ENCODE peak calls at places on chromosomes 16 and 17, in four cellular contexts. X is neural progenitor cell, W is upper lobe of right lung, C is NCI-H460. I is an unnamed sample.

GRCh38 chr16:72188512-72188911 is 16.6 kb upstream of the PMFBP1 start:
- DNase-seq in X (no peak), W (no peak), C (no peak), I (no peak)

GRCh38 chr17:6557040-6557438 is 684 bp upstream of the PITPNM3 start:
- DNase-seq in X (no peak), W (no peak), C (no peak), I (no peak)

GRCh38 chr17:77098884-77099545 is 41.8 kb upstream of the SEC14L1 start:
- DNase-seq in X (no peak), W (no peak), C (no peak), I (peak)

GRCh38 chr17:83019376-83019775 is 60.0 kb upstream of the METRNL start:
- DNase-seq in X (no peak), W (no peak), C (no peak), I (no peak)

GRCh38 chr16:88464447-88465318 is 11.6 kb downstream of the ZFPM1 start:
- DNase-seq in X (no peak), W (no peak), C (no peak), I (no peak)

GRCh38 chr16:87465306-87465705 is 27.5 kb downstream of the ZCCHC14 start:
- DNase-seq in X (no peak), W (peak), C (no peak), I (peak)

GRCh38 chr16:49868164-49868668 is 12.3 kb upstream of the ZNF423 start:
- DNase-seq in X (no peak), W (no peak), C (no peak), I (no peak)

GRCh38 chr17:8176197-8176940 is at the start of gene TMEM107:
- DNase-seq in X (peak), W (peak), C (peak), I (peak)

GRCh38 chr16:74740795-74741304 is 33.8 kb downstream of the FA2H start:
- DNase-seq in X (no peak), W (no peak), C (peak), I (no peak)

GRCh38 chr17:27481327-27481726 is 25.1 kb downstream of the KSR1 start:
- DNase-seq in X (no peak), W (peak), C (no peak), I (no peak)

GRCh38 chr17:80942360-80943345 is 49.0 kb upstream of the CHMP6 start:
- DNase-seq in X (no peak), W (peak), C (no peak), I (no peak)

GRCh38 chr17:74185786-74186185 is 17.7 kb upstream of the RPL38 start:
- DNase-seq in X (no peak), W (no peak), C (no peak), I (no peak)

GRCh38 chr16:4937782-4938682 is 1.1 kb upstream of the PPL start:
- DNase-seq in X (no peak), W (peak), C (no peak), I (no peak)

GRCh38 chr17:64778367-64779290 is 116.5 kb upstream of the SMURF2 start:
- DNase-seq in X (peak), W (peak), C (no peak), I (no peak)

GRCh38 chr16:66203476-66203875 is 163.0 kb upstream of the CDH5 start:
- DNase-seq in X (no peak), W (no peak), C (no peak), I (no peak)

GRCh38 chr17:51559778-51560177 is 299.4 kb downstream of the UTP18 start:
- DNase-seq in X (no peak), W (no peak), C (no peak), I (no peak)

GRCh38 chr17:77724876-77725615 is 233.5 kb upstream of the TNRC6C start:
- DNase-seq in X (no peak), W (no peak), C (no peak), I (no peak)

GRCh38 chr17:78383725-78384471 is 5.4 kb downstream of the PGS1 start:
- DNase-seq in X (no peak), W (peak), C (no peak), I (peak)

GRCh38 chr17:2798679-2799078 is 2.4 kb downstream of the RAP1GAP2 start:
- DNase-seq in X (peak), W (no peak), C (no peak), I (no peak)

GRCh38 chr17:73645050-73645871 is 1.0 kb upstream of the SDK2 start:
- DNase-seq in X (peak), W (peak), C (peak), I (no peak)

GRCh38 chr17:38559880-38560230 is 45.9 kb downstream of the SRCIN1 start:
- DNase-seq in X (no peak), W (no peak), C (no peak), I (no peak)

GRCh38 chr17:79950306-79950705 is 85.4 kb downstream of the TBC1D16 start:
- DNase-seq in X (peak), W (peak), C (no peak), I (no peak)

GRCh38 chr17:22692801-22693171 is 1000.5 kb downstream of the KCNJ18 start:
- DNase-seq in X (no peak), W (no peak), C (no peak), I (no peak)

I was measured in foreskin melanocyte.